ENCODE peak calls at places on chromosomes 13 and 19, in nine cellular contexts. X is IMR-90, T is heart right ventricle, S is aorta, F is MG63, R is epithelial cell of esophagus, Z is AG10803, J is lower lobe of right lung, D is foreskin fibroblast. B is an unnamed sample.

GRCh38 chr13:86581711-86582110 is 782.5 kb upstream of the SLITRK6 start:
- DNase-seq in J (no peak), S (no peak), Z (no peak), X (peak; percentile 69), D (no peak), T (no peak), F (peak; percentile 3), R (peak; percentile 50), B (no peak)

GRCh38 chr19:48480151-48480475 is 10.9 kb downstream of the CYTH2 start:
- DNase-seq in Z (peak; percentile 41), F (no peak), T (peak; percentile 72), D (peak; percentile 39), R (peak; percentile 32), S (peak; percentile 81), X (no peak), J (peak; percentile 70), B (no peak)

GRCh38 chr13:40101708-40102359 is 446.4 kb downstream of the COG6 start:
- DNase-seq in S (no peak), T (no peak), X (no peak), D (no peak), J (no peak), R (peak; percentile 79), F (no peak), Z (no peak), B (peak; percentile 36)

GRCh38 chr19:42199440-42200115 is 17.9 kb downstream of the DEDD2 start:
- DNase-seq in Z (no peak), D (no peak), J (peak; percentile 83), X (no peak), R (peak; percentile 84), S (peak; percentile 73), F (no peak), T (peak; percentile 50), B (peak; percentile 88)

GRCh38 chr13:54029720-54030119 is 1001.1 kb downstream of the OLFM4 start:
- DNase-seq in X (no peak), S (no peak), T (no peak), R (no peak), D (no peak), F (no peak), J (no peak), Z (no peak), B (no peak)

GRCh38 chr13:45178349-45179142 is 22.3 kb downstream of the KCTD4 start:
- DNase-seq in J (no peak), Z (peak; percentile 11), D (peak; percentile 69), F (peak; percentile 84), S (no peak), T (no peak), R (peak; percentile 50), X (peak; percentile 93), B (no peak)

GRCh38 chr19:3190470-3190770 is 4.7 kb downstream of the NCLN start:
- DNase-seq in X (no peak), Z (no peak), R (no peak), J (no peak), T (no peak), S (no peak), D (no peak), F (no peak), B (peak; percentile 10)

GRCh38 chr13:44273991-44274810 is 99.4 kb upstream of the SERP2 start:
- DNase-seq in R (no peak), S (no peak), Z (peak; percentile 55), T (no peak), F (no peak), D (peak; percentile 47), J (no peak), X (peak; percentile 77), B (peak; percentile 10)

GRCh38 chr13:111079375-111079774 is 35.7 kb upstream of the ARHGEF7 start:
- DNase-seq in T (no peak), Z (no peak), J (no peak), F (no peak), D (no peak), R (no peak), S (no peak), X (no peak), B (no peak)

GRCh38 chr13:111080642-111081041 is 34.5 kb upstream of the ARHGEF7 start:
- DNase-seq in F (no peak), T (no peak), S (no peak), D (no peak), Z (no peak), J (no peak), X (no peak), R (no peak), B (no peak)

GRCh38 chr13:111076156-111077013 is 38.7 kb upstream of the ARHGEF7 start:
- DNase-seq in R (no peak), T (no peak), X (no peak), Z (no peak), D (no peak), F (no peak), S (no peak), J (no peak), B (no peak)

DNA sequence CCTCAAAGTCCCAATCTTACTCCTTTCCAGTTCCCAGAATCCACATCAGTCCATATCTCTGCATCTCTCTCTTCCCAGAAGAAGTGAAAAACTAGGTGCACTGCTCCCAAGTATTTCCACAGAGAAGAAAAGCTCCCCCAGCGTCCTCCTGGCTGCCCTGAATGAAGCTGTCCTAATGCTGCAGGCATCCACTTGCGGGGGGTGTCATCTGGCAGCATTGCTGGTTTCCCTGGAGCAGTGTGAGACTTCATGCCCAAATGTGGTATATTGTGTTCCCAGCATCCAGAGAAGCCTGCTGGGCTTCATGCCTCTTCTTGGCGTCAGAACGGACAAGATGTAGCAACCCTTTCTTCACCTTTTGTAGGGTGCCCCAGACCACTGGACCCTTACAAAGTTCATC is 32.9 kb upstream of the ARHGEF7 start:
- DNase-seq in J (no peak), F (no peak), S (no peak), X (no peak), T (no peak), D (no peak), Z (no peak), R (no peak), B (no peak)
- H3K4me3 ChIP-seq in J (no peak overlapping the region), F (no peak overlapping the region), S (no peak overlapping the region), X (no peak overlapping the region), T (no peak overlapping the region), D (no peak overlapping the region), Z (no peak overlapping the region), R (no peak overlapping the region), B (no peak overlapping the region)

GRCh38 chr13:98033277-98034247 is 80.1 kb downstream of the IPO5 start:
- DNase-seq in X (peak; percentile 44), D (peak; percentile 56), T (no peak), Z (peak; percentile 81), S (no peak), R (peak; percentile 50), F (peak; percentile 18), J (no peak), B (no peak)
- H3K4me3 ChIP-seq in X (no peak overlapping the region), D (no peak overlapping the region), T (no peak overlapping the region), Z (no peak overlapping the region), S (no peak overlapping the region), R (no peak overlapping the region), F (no peak overlapping the region), J (no peak overlapping the region), B (no peak overlapping the region)

DNA sequence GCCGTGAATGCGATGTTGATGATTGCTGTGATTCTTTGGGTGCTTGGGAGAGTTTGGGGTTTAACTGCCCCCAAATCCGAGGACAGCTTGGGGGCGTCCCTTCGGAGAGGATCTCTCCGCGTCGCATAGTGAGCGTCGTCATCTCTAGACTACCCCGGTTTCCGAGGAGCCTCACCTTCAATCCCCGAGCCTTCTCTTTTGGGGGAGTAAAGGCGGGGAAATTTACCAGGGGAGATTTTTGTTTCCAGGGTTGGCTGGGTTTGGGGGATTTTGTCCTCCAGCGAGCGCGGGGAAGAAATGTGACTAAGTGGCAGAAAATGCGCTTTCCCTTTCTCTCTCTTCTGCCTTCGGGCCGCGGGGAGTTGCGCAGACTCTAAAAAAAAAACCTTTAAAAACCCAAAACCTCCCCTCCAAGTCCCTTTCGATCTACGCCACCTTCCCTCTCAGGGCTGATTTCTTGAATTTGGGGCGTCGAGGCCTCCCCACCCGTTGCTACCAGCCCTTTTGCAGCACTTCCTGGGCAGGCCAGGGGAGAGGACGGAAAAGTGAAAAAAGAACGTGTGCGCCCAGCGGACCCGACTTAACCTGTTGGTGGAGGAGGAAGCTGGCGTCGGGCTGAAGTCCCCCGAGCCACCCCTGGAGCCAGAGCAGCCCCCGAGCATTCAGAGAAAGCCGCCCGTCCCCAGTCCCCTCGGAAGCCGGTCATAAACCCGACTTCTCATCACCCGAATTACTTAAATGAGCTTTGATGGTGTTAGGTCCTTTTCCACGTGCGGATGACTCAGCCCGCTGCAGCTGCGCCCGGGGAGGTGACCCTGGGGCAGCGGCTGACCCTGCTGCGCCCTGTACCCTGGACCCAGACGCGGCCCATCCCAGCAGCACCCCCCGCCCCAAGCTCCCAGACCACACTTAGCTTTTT is 17.7 kb downstream of the NFIX start:
- DNase-seq in T (peak; percentile 57), X (peak; percentile 63), Z (peak; percentile 68), J (no peak), D (peak; percentile 62), R (no peak), F (peak; percentile 96), S (peak; percentile 74), B (peak; percentile 47)
- H3K4me3 ChIP-seq in T (no peak overlapping the region), X (peak overlapping the region; percentile 35), Z (peak overlapping the region; percentile 60), J (peak overlapping the region; percentile 49), D (peak overlapping the region; percentile 44), R (peak overlapping the region; percentile 31), F (peak overlapping the region; percentile 42), S (peak overlapping the region; percentile 56), B (peak overlapping the region; percentile 12)

GRCh38 chr19:1453525-1454371 is 3.8 kb downstream of the APC2 start:
- DNase-seq in S (no peak), F (peak; percentile 81), X (no peak), D (no peak), T (no peak), Z (peak; percentile 27), R (peak; percentile 70), J (no peak), B (no peak)

GRCh38 chr19:1456121-1456900 is 6.4 kb downstream of the APC2 start:
- DNase-seq in Z (no peak), T (peak; percentile 15), D (no peak), F (no peak), R (no peak), X (no peak), S (no peak), J (no peak), B (no peak)

GRCh38 chr19:1455002-1455335 is 5.0 kb downstream of the APC2 start:
- DNase-seq in D (no peak), R (peak; percentile 87), F (peak; percentile 44), X (no peak), S (no peak), J (no peak), T (no peak), Z (no peak), B (peak; percentile 57)

GRCh38 chr19:1457031-1457739 is 7.3 kb downstream of the APC2 start:
- DNase-seq in D (no peak), T (peak; percentile 10), S (no peak), X (no peak), F (no peak), Z (no peak), J (no peak), R (peak; percentile 42), B (no peak)

DNA sequence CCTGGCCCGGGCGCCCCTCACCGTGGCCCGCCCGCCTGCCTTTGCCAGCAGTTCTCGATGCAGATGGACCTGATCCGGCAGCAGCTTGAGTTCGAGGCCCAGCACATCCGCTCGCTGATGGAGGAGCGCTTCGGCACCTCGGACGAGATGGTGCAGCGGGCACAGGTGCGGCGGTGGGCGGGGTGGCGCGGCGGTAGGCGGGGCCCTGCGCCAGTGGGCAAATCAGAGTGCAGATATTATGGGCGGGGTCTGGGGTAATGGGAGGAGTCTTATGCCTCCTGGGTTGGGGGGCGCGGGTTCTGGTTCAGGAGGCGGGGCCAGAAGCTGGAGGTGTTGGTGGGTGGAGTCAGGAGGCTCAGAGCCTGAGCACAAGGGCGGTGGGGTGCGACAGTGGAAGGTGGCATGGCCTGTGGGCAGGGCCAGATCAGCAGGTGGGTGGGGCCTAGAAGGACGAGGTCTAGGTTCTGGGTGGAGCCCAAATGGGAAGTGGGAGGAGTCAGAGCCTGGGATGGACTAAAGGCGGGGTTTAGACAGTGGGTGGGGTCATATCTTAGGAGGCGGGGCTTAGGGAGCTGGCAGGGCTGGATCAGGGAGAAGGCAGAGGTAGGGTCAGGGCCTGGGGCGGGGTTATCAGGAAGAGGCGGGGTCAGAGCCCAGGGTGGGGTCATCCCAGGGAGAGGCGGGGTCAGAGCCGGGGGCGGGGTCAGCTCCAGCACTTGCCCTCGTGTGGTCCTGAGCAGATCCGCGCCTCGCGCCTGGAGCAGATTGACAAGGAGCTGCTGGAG is 5.6 kb downstream of the APC2 start:
- DNase-seq in T (no peak), D (no peak), J (no peak), F (peak; percentile 66), S (no peak), X (peak; percentile 30), R (peak; percentile 89), Z (peak; percentile 40), B (peak; percentile 79)
- H3K4me3 ChIP-seq in T (no peak overlapping the region), D (no peak overlapping the region), J (no peak overlapping the region), F (no peak overlapping the region), S (no peak overlapping the region), X (no peak overlapping the region), R (no peak overlapping the region), Z (no peak overlapping the region), B (no peak overlapping the region)

B was measured in GM06990.